ENCODE peak calls at places on chromosome 21, in ten cellular contexts. Y is cardiac muscle cell; D is T-helper 1 cell; O is bronchial epithelial cell; B is cardiac fibroblast; V is activated CD4-positive, CD25-positive, alpha-beta regulatory T cell; A is hypothalamus; H is uterus; K is amniotic epithelial cell; X is natural killer cell. M is an unnamed sample.

GRCh38 chr21:36516271-36516670 is 36.3 kb upstream of the CLDN14 start:
- DNase-seq in D (no peak), V (no peak), Y (no peak), K (no peak), H (no peak), B (no peak), X (no peak), A (no peak), O (no peak), M (no peak)

GRCh38 chr21:30072496-30072895 is 94.1 kb downstream of the CLDN17 start:
- DNase-seq in B (peak), V (no peak), A (no peak), H (no peak), D (no peak), O (peak), X (no peak), K (no peak), Y (peak), M (no peak)

GRCh38 chr21:29302340-29302991 is 3.7 kb downstream of the BACH1 start:
- DNase-seq in X (no peak), O (peak), H (no peak), A (no peak), K (peak), B (no peak), D (no peak), V (no peak), Y (peak), M (peak)

GRCh38 chr21:44401386-44402160 is 48.2 kb downstream of the TRPM2 start:
- DNase-seq in O (no peak), X (no peak), D (no peak), K (no peak), Y (no peak), B (no peak), H (no peak), A (no peak), V (no peak), M (no peak)

GRCh38 chr21:45387506-45387905 is 17.5 kb upstream of the COL18A1 start:
- DNase-seq in K (no peak), H (peak), D (no peak), B (no peak), X (no peak), A (no peak), O (no peak), Y (no peak), V (no peak), M (peak)

GRCh38 chr21:42047821-42048613 is 23.1 kb upstream of the UMODL1 start:
- DNase-seq in V (no peak), A (peak), B (peak), K (peak), X (no peak), H (peak), D (no peak), O (no peak), Y (no peak), M (peak)

GRCh38 chr21:18218331-18218730 is 26.3 kb upstream of the CHODL start:
- DNase-seq in O (no peak), H (no peak), B (no peak), Y (no peak), A (no peak), K (no peak), X (no peak), V (no peak), D (no peak), M (no peak)

GRCh38 chr21:42386034-42386591 is 9.7 kb downstream of the TMPRSS3 start:
- DNase-seq in K (no peak), Y (no peak), B (no peak), H (no peak), O (no peak), X (no peak), V (no peak), D (no peak), A (no peak), M (no peak)

GRCh38 chr21:33660406-33660805 is 18.1 kb downstream of the ITSN1 start:
- DNase-seq in D (no peak), B (peak), K (peak), O (no peak), X (no peak), Y (no peak), A (no peak), V (no peak), H (no peak), M (no peak)

GRCh38 chr21:41171210-41171609 is 3.2 kb downstream of the BACE2 start:
- DNase-seq in A (peak), O (peak), X (no peak), H (peak), Y (no peak), V (no peak), K (no peak), D (no peak), B (peak), M (no peak)

GRCh38 chr21:31732538-31732864 is 583 bp upstream of the SCAF4 start:
- DNase-seq in K (no peak), A (no peak), Y (no peak), O (no peak), V (no peak), X (no peak), H (no peak), B (no peak), D (no peak), M (no peak)

GRCh38 chr21:33976082-33976979 is 60.7 kb upstream of the ATP5PO start:
- DNase-seq in X (peak), O (peak), K (peak), B (peak), D (peak), Y (peak), H (peak), V (no peak), A (no peak), M (peak)

GRCh38 chr21:44761011-44761729 is 40.5 kb downstream of the UBE2G2 start:
- DNase-seq in O (peak), A (no peak), X (no peak), H (no peak), K (no peak), D (no peak), B (no peak), Y (peak), V (no peak), M (no peak)

GRCh38 chr21:41775152-41775472 is 8.3 kb upstream of the RIPK4 start:
- DNase-seq in Y (no peak), O (no peak), X (no peak), D (no peak), V (no peak), K (no peak), B (no peak), A (no peak), H (no peak), M (no peak)

GRCh38 chr21:15706686-15707085 is 23.1 kb upstream of the USP25 start:
- DNase-seq in Y (no peak), O (peak), V (no peak), B (peak), A (no peak), K (peak), D (no peak), H (peak), X (no peak), M (peak)

GRCh38 chr21:28832013-28832714 is 160.5 kb downstream of the LTN1 start:
- DNase-seq in D (no peak), Y (peak), H (no peak), A (no peak), K (peak), B (peak), X (no peak), V (no peak), O (peak), M (peak)

GRCh38 chr21:31735518-31735992 is 3.6 kb upstream of the SCAF4 start:
- DNase-seq in A (no peak), V (no peak), D (no peak), Y (no peak), B (no peak), K (no peak), O (no peak), H (no peak), X (no peak), M (no peak)

GRCh38 chr21:20721151-20721550 is 277.1 kb upstream of the NCAM2 start:
- DNase-seq in K (no peak), O (no peak), A (no peak), B (no peak), H (no peak), X (no peak), D (no peak), Y (no peak), V (no peak), M (no peak)

GRCh38 chr21:28798798-28799197 is 193.9 kb downstream of the LTN1 start:
- DNase-seq in A (no peak), Y (no peak), O (no peak), K (no peak), V (no peak), X (no peak), H (no peak), B (peak), D (no peak), M (no peak)

GRCh38 chr21:14842641-14843040 is 222.2 kb downstream of the NRIP1 start:
- DNase-seq in K (peak), D (no peak), X (no peak), V (no peak), Y (no peak), O (no peak), B (no peak), A (no peak), H (no peak), M (no peak)

GRCh38 chr21:45423968-45424853 is 19.2 kb downstream of the COL18A1 start:
- DNase-seq in X (no peak), B (no peak), O (no peak), V (no peak), K (no peak), A (no peak), D (no peak), Y (no peak), H (no peak), M (no peak)

GRCh38 chr21:44987301-44987885 is 47.6 kb downstream of the SLX9 start:
- DNase-seq in Y (no peak), X (no peak), D (no peak), O (no peak), K (no peak), A (no peak), B (no peak), H (no peak), V (no peak), M (no peak)

GRCh38 chr21:46039891-46040660 is 57.8 kb upstream of the COL6A2 start:
- DNase-seq in X (no peak), K (no peak), V (no peak), O (no peak), B (no peak), Y (no peak), D (no peak), A (no peak), H (no peak), M (no peak)

GRCh38 chr21:44423941-44424607 is 31.2 kb upstream of the LRRC3 start:
- DNase-seq in A (no peak), B (no peak), D (no peak), H (no peak), V (no peak), O (no peak), Y (no peak), K (no peak), X (no peak), M (no peak)

GRCh38 chr21:28822882-28823335 is 169.8 kb downstream of the LTN1 start:
- DNase-seq in D (no peak), A (no peak), H (peak), X (no peak), K (peak), B (peak), V (no peak), Y (no peak), O (no peak), M (no peak)

GRCh38 chr21:44353200-44353970 is at the start of gene TRPM2:
- DNase-seq in A (no peak), H (no peak), X (no peak), B (peak), K (peak), V (no peak), Y (no peak), O (no peak), D (no peak), M (no peak)

GRCh38 chr21:14523234-14523633 is 22.9 kb downstream of the SAMSN1 start:
- DNase-seq in B (no peak), K (no peak), Y (no peak), H (no peak), A (no peak), O (peak), X (peak), V (no peak), D (no peak), M (no peak)

GRCh38 chr21:25350056-25350455 is 257.2 kb downstream of the MRPL39 start:
- DNase-seq in X (no peak), V (peak), Y (peak), H (no peak), B (peak), K (no peak), D (no peak), A (no peak), O (no peak), M (no peak)

GRCh38 chr21:37767984-37768383 is 148.3 kb downstream of the KCNJ6 start:
- DNase-seq in D (no peak), X (no peak), A (no peak), O (peak), Y (no peak), H (no peak), K (no peak), V (no peak), B (no peak), M (peak)

GRCh38 chr21:32844076-32844475 is 72.5 kb upstream of the PAXBP1 start:
- DNase-seq in X (no peak), A (no peak), D (no peak), Y (no peak), O (no peak), V (no peak), H (no peak), K (no peak), B (no peak), M (no peak)

GRCh38 chr21:17829472-17829871 is 10.3 kb upstream of the C21orf91 start:
- DNase-seq in K (peak), H (no peak), B (no peak), V (no peak), X (no peak), O (peak), D (no peak), Y (no peak), A (no peak), M (no peak)

GRCh38 chr21:35473496-35473895 is 424.4 kb upstream of the RUNX1 start:
- DNase-seq in O (no peak), K (no peak), V (no peak), X (no peak), D (no peak), B (no peak), Y (no peak), A (no peak), H (no peak), M (no peak)

M was measured in mesenchymal stem cell.